ENCODE peak calls at places on chromosomes 1 and 21, in ten cellular contexts. One of them, this sample, is unnamed.

GRCh38 chr21:21163904-21164303 is 165.7 kb downstream of the NCAM2 start:
- DNase-seq in kidney epithelial cell: peak
- DNase-seq in OCI-LY7: peak
- DNase-seq in left ventricle myocardium inferior: no peak
- DNase-seq in tibial artery: no peak
- DNase-seq in cardiac fibroblast: peak
- DNase-seq in dorsolateral prefrontal cortex: no peak
- DNase-seq in GM20000: peak
- DNase-seq in mucosa of descending colon: no peak
- DNase-seq in AG09319: peak
- DNase-seq in this sample: no peak

GRCh38 chr1:173478099-173478555 is 992 bp downstream of the PRDX6 start:
- DNase-seq in left ventricle myocardium inferior: peak
- DNase-seq in dorsolateral prefrontal cortex: no peak
- DNase-seq in GM20000: peak
- DNase-seq in cardiac fibroblast: peak
- DNase-seq in mucosa of descending colon: no peak
- DNase-seq in OCI-LY7: no peak
- DNase-seq in kidney epithelial cell: no peak
- DNase-seq in tibial artery: peak
- DNase-seq in AG09319: peak
- DNase-seq in this sample: no peak

GRCh38 chr1:228185641-228185965 is 20.0 kb downstream of the IBA57 start:
- DNase-seq in AG09319: no peak
- DNase-seq in tibial artery: peak
- DNase-seq in kidney epithelial cell: no peak
- DNase-seq in mucosa of descending colon: no peak
- DNase-seq in cardiac fibroblast: no peak
- DNase-seq in left ventricle myocardium inferior: no peak
- DNase-seq in OCI-LY7: no peak
- DNase-seq in dorsolateral prefrontal cortex: no peak
- DNase-seq in GM20000: no peak
- DNase-seq in this sample: no peak

GRCh38 chr1:164576311-164577271 is 17.6 kb downstream of the PBX1 start:
- DNase-seq in AG09319: peak
- DNase-seq in OCI-LY7: no peak
- DNase-seq in left ventricle myocardium inferior: peak
- DNase-seq in mucosa of descending colon: no peak
- DNase-seq in cardiac fibroblast: peak
- DNase-seq in GM20000: no peak
- DNase-seq in dorsolateral prefrontal cortex: no peak
- DNase-seq in kidney epithelial cell: no peak
- DNase-seq in tibial artery: peak
- DNase-seq in this sample: no peak

GRCh38 chr1:169572184-169572583 is 14.1 kb downstream of the F5 start:
- DNase-seq in left ventricle myocardium inferior: no peak
- DNase-seq in AG09319: no peak
- DNase-seq in cardiac fibroblast: no peak
- DNase-seq in OCI-LY7: no peak
- DNase-seq in GM20000: no peak
- DNase-seq in tibial artery: no peak
- DNase-seq in kidney epithelial cell: peak
- DNase-seq in mucosa of descending colon: no peak
- DNase-seq in dorsolateral prefrontal cortex: no peak
- DNase-seq in this sample: no peak

GRCh38 chr1:167927075-167927754 is 9.3 kb upstream of the DCAF6 start:
- DNase-seq in left ventricle myocardium inferior: no peak
- DNase-seq in GM20000: peak
- DNase-seq in tibial artery: no peak
- DNase-seq in AG09319: no peak
- DNase-seq in kidney epithelial cell: no peak
- DNase-seq in cardiac fibroblast: no peak
- DNase-seq in mucosa of descending colon: no peak
- DNase-seq in OCI-LY7: no peak
- DNase-seq in dorsolateral prefrontal cortex: no peak
- DNase-seq in this sample: no peak

GRCh38 chr1:32933742-32934322 is 30.8 kb downstream of the RNF19B start:
- DNase-seq in tibial artery: no peak
- DNase-seq in left ventricle myocardium inferior: no peak
- DNase-seq in mucosa of descending colon: no peak
- DNase-seq in kidney epithelial cell: no peak
- DNase-seq in OCI-LY7: no peak
- DNase-seq in cardiac fibroblast: peak
- DNase-seq in GM20000: no peak
- DNase-seq in dorsolateral prefrontal cortex: no peak
- DNase-seq in AG09319: no peak
- DNase-seq in this sample: no peak

GRCh38 chr1:198179556-198179981 is 22.8 kb downstream of the NEK7 start:
- DNase-seq in dorsolateral prefrontal cortex: no peak
- DNase-seq in left ventricle myocardium inferior: no peak
- DNase-seq in GM20000: no peak
- DNase-seq in kidney epithelial cell: no peak
- DNase-seq in mucosa of descending colon: no peak
- DNase-seq in OCI-LY7: no peak
- DNase-seq in cardiac fibroblast: peak
- DNase-seq in AG09319: no peak
- DNase-seq in tibial artery: no peak
- DNase-seq in this sample: no peak

GRCh38 chr1:112237983-112238515 is 158.0 kb upstream of the CTTNBP2NL start:
- DNase-seq in kidney epithelial cell: no peak
- DNase-seq in cardiac fibroblast: no peak
- DNase-seq in AG09319: no peak
- DNase-seq in left ventricle myocardium inferior: no peak
- DNase-seq in tibial artery: no peak
- DNase-seq in dorsolateral prefrontal cortex: no peak
- DNase-seq in OCI-LY7: no peak
- DNase-seq in GM20000: no peak
- DNase-seq in mucosa of descending colon: no peak
- DNase-seq in this sample: no peak

DNA sequence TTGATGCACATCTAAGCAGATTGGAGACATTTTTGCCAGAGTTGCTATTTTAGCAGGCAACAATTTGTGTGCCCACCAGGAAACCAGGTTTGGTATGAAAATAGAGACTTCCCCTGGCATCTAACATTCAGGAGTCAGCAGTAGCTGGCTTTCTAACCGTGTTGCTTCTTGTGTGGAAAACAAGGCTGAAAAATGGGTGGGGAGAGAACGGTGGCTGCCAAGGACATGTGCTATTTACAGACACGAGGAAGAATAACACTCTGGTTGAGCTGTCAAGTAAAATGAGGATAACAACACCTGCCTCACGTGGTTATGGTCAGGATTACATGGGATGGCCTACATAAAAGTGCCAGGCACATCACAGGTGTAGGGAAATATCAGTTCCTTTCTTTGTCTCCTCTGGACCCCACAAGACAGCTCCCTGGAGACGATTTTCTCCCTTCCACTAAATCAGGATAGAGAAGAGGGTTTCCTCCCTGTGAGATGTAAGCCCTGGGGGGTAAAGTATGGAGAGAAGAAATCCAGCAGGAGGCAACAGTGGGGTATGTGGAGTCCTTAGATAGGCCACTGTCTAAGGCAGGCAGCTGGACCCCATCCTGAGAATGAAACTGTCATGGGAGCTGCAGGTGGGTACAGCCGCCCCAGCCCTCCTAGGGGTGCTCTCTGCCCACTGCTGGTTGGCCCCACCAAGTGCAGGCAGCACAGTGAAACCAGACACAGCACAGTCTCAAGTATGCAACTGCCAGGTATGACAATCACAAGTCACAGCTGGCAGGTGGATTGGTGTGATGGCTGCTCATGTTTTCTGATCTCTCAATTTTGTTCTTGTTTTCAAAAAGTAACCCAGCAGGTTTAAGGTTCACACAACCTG is 80.3 kb downstream of the TENT5C start:
- DNase-seq in mucosa of descending colon: no peak
- DNase-seq in GM20000: no peak
- DNase-seq in AG09319: no peak
- DNase-seq in dorsolateral prefrontal cortex: no peak
- DNase-seq in OCI-LY7: peak
- DNase-seq in left ventricle myocardium inferior: no peak
- DNase-seq in kidney epithelial cell: no peak
- DNase-seq in cardiac fibroblast: no peak
- DNase-seq in tibial artery: no peak
- DNase-seq in this sample: no peak
- TF ChIP-seq CTCF in mucosa of descending colon: no peak
- TF ChIP-seq CTCF in GM20000: no peak
- TF ChIP-seq CTCF in AG09319: no peak
- TF ChIP-seq CTCF in dorsolateral prefrontal cortex: no peak
- TF ChIP-seq CTCF in OCI-LY7: peak
- TF ChIP-seq CTCF in left ventricle myocardium inferior: no peak
- TF ChIP-seq CTCF in kidney epithelial cell: no peak
- TF ChIP-seq CTCF in cardiac fibroblast: no peak
- TF ChIP-seq CTCF in tibial artery: no peak
- TF ChIP-seq CTCF in this sample: no peak

GRCh38 chr1:151281225-151281968 is 702 bp upstream of the ZNF687 start:
- DNase-seq in kidney epithelial cell: peak
- DNase-seq in GM20000: peak
- DNase-seq in OCI-LY7: peak
- DNase-seq in tibial artery: peak
- DNase-seq in cardiac fibroblast: peak
- DNase-seq in AG09319: peak
- DNase-seq in left ventricle myocardium inferior: peak
- DNase-seq in dorsolateral prefrontal cortex: peak
- DNase-seq in mucosa of descending colon: peak
- DNase-seq in this sample: peak
- TF ChIP-seq CTCF in kidney epithelial cell: peak
- TF ChIP-seq CTCF in GM20000: no peak
- TF ChIP-seq CTCF in OCI-LY7: no peak
- TF ChIP-seq CTCF in tibial artery: peak
- TF ChIP-seq CTCF in cardiac fibroblast: peak
- TF ChIP-seq CTCF in AG09319: no peak
- TF ChIP-seq CTCF in left ventricle myocardium inferior: peak
- TF ChIP-seq CTCF in dorsolateral prefrontal cortex: peak
- TF ChIP-seq CTCF in mucosa of descending colon: no peak
- TF ChIP-seq CTCF in this sample: peak

GRCh38 chr1:53826367-53826766 is 11.7 kb downstream of the NDC1 start:
- DNase-seq in kidney epithelial cell: no peak
- DNase-seq in GM20000: no peak
- DNase-seq in mucosa of descending colon: no peak
- DNase-seq in OCI-LY7: no peak
- DNase-seq in tibial artery: no peak
- DNase-seq in AG09319: peak
- DNase-seq in cardiac fibroblast: peak
- DNase-seq in left ventricle myocardium inferior: no peak
- DNase-seq in dorsolateral prefrontal cortex: no peak
- DNase-seq in this sample: no peak

GRCh38 chr1:53819387-53819786 is 18.7 kb downstream of the NDC1 start:
- DNase-seq in AG09319: no peak
- DNase-seq in mucosa of descending colon: no peak
- DNase-seq in GM20000: no peak
- DNase-seq in left ventricle myocardium inferior: no peak
- DNase-seq in kidney epithelial cell: no peak
- DNase-seq in dorsolateral prefrontal cortex: no peak
- DNase-seq in OCI-LY7: no peak
- DNase-seq in tibial artery: no peak
- DNase-seq in cardiac fibroblast: no peak
- DNase-seq in this sample: no peak

GRCh38 chr1:53825306-53825705 is 12.8 kb downstream of the NDC1 start:
- DNase-seq in left ventricle myocardium inferior: no peak
- DNase-seq in tibial artery: no peak
- DNase-seq in OCI-LY7: peak
- DNase-seq in GM20000: no peak
- DNase-seq in kidney epithelial cell: no peak
- DNase-seq in cardiac fibroblast: no peak
- DNase-seq in dorsolateral prefrontal cortex: no peak
- DNase-seq in mucosa of descending colon: no peak
- DNase-seq in AG09319: no peak
- DNase-seq in this sample: no peak

GRCh38 chr1:53822931-53823330 is 15.2 kb downstream of the NDC1 start:
- DNase-seq in OCI-LY7: no peak
- DNase-seq in mucosa of descending colon: no peak
- DNase-seq in tibial artery: no peak
- DNase-seq in kidney epithelial cell: no peak
- DNase-seq in GM20000: no peak
- DNase-seq in AG09319: no peak
- DNase-seq in cardiac fibroblast: no peak
- DNase-seq in dorsolateral prefrontal cortex: no peak
- DNase-seq in left ventricle myocardium inferior: no peak
- DNase-seq in this sample: no peak

DNA sequence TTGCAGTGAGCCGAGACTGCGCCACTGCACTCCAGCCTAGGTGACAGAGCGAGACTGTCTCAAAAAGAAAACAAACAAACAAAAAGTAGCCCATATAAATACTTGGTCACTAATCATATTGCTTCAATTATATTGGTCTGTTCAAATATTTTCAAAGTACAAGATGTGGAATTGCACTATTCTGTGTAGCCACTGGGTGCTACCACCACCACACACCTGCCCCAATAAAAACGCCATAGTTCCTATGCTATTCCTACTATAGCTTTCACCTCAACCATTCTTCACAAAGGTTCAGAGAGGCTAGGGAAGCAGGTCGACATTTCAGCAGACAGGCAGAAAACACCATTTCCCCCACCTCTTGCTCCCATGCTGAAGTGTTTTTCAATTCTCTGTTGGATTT is 16.7 kb downstream of the NDC1 start:
- DNase-seq in mucosa of descending colon: no peak
- DNase-seq in dorsolateral prefrontal cortex: no peak
- DNase-seq in tibial artery: no peak
- DNase-seq in AG09319: no peak
- DNase-seq in GM20000: no peak
- DNase-seq in left ventricle myocardium inferior: no peak
- DNase-seq in cardiac fibroblast: no peak
- DNase-seq in OCI-LY7: no peak
- DNase-seq in kidney epithelial cell: no peak
- DNase-seq in this sample: no peak
- TF ChIP-seq CTCF in mucosa of descending colon: no peak
- TF ChIP-seq CTCF in dorsolateral prefrontal cortex: no peak
- TF ChIP-seq CTCF in tibial artery: no peak
- TF ChIP-seq CTCF in AG09319: no peak
- TF ChIP-seq CTCF in GM20000: no peak
- TF ChIP-seq CTCF in left ventricle myocardium inferior: no peak
- TF ChIP-seq CTCF in cardiac fibroblast: no peak
- TF ChIP-seq CTCF in OCI-LY7: peak
- TF ChIP-seq CTCF in kidney epithelial cell: no peak
- TF ChIP-seq CTCF in this sample: no peak

DNA sequence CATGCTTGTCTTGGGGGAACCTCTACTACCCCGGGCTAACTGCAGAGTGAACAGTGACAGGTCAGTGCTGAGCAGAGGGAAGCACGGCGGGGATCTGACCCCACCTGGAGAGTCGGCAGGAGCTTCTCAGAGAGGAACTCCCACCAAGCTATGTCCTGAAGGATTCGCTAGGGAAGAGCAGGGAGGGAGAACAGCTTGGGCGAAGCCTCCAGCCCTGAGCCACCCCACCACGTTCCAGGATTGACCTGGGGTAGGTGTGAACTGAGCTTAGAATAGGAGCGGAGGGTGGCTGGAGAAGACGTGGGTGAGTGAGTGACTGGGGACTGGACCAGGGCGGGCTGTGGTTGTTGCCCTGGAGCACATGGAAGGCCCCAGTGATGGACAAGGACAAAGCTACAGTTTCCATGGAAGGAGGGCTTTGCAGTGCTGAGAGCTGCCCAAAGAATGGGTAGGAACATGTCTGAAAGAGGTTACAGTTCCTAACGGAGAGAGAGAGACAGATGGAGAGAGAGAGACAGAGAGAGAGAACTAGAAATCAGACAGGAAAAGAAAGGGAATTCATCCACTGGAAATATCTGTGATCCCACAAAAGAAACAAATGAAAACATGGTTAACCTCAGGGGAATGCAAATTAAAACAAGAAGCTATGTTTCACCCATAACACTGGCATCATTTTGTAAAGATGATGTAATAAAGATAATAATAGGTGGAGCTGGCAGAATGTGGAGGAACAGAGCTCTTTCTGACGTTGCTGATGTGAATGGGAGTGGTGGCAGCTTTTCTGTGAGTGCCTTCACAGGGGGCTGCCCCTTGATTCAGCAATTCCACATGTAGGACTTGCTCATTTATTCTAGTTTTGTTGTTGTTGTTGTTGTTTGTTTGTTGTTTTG is 17.2 kb downstream of the BSND start:
- DNase-seq in AG09319: peak
- DNase-seq in kidney epithelial cell: no peak
- DNase-seq in tibial artery: peak
- DNase-seq in GM20000: no peak
- DNase-seq in OCI-LY7: no peak
- DNase-seq in dorsolateral prefrontal cortex: peak
- DNase-seq in mucosa of descending colon: no peak
- DNase-seq in left ventricle myocardium inferior: no peak
- DNase-seq in cardiac fibroblast: no peak
- DNase-seq in this sample: no peak
- TF ChIP-seq CTCF in AG09319: no peak
- TF ChIP-seq CTCF in kidney epithelial cell: no peak
- TF ChIP-seq CTCF in tibial artery: no peak
- TF ChIP-seq CTCF in GM20000: no peak
- TF ChIP-seq CTCF in OCI-LY7: no peak
- TF ChIP-seq CTCF in dorsolateral prefrontal cortex: no peak
- TF ChIP-seq CTCF in mucosa of descending colon: no peak
- TF ChIP-seq CTCF in left ventricle myocardium inferior: no peak
- TF ChIP-seq CTCF in cardiac fibroblast: no peak
- TF ChIP-seq CTCF in this sample: no peak

This sample was measured in osteocyte.